ENCODE peak calls at places on chromosomes 1 and 21, in four cellular contexts. One of them, this sample, is unnamed.
A peak's percentile ranks its signal among the peaks of the same experiment; 100 is the strongest.

GRCh38 chr1:186374313-186375151 is 521 bp downstream of the TPR start:
- DNase-seq in GM12878: peak; percentile 19
- DNase-seq in transverse colon: peak; percentile 34
- DNase-seq in HCT116: peak; percentile 40
- DNase-seq in this sample: no peak

GRCh38 chr21:15826147-15826780 is 96.5 kb downstream of the USP25 start:
- DNase-seq in GM12878: peak; percentile 11
- DNase-seq in transverse colon: peak; percentile 26
- DNase-seq in HCT116: peak; percentile 51
- DNase-seq in this sample: no peak

GRCh38 chr21:34703566-34703965 is 34.8 kb downstream of the CLIC6 start:
- DNase-seq in GM12878: no peak
- DNase-seq in transverse colon: no peak
- DNase-seq in HCT116: no peak
- DNase-seq in this sample: no peak

GRCh38 chr1:156102634-156103511 is 11.6 kb upstream of the LMNA start:
- DNase-seq in GM12878: no peak
- DNase-seq in transverse colon: no peak
- DNase-seq in HCT116: no peak
- DNase-seq in this sample: no peak

GRCh38 chr1:43831866-43832654 is 101.5 kb upstream of the ARTN start:
- DNase-seq in GM12878: peak; percentile 82
- DNase-seq in transverse colon: no peak
- DNase-seq in HCT116: no peak
- DNase-seq in this sample: no peak

GRCh38 chr1:162632743-162633326 is 571 bp downstream of the DDR2 start:
- DNase-seq in GM12878: no peak
- DNase-seq in transverse colon: no peak
- DNase-seq in HCT116: no peak
- DNase-seq in this sample: no peak

GRCh38 chr21:32389337-32390015 is 3.3 kb downstream of the URB1 start:
- DNase-seq in GM12878: no peak
- DNase-seq in transverse colon: no peak
- DNase-seq in HCT116: no peak
- DNase-seq in this sample: no peak

GRCh38 chr1:118461154-118461553 is 276.1 kb upstream of the SPAG17 start:
- DNase-seq in GM12878: no peak
- DNase-seq in transverse colon: no peak
- DNase-seq in HCT116: no peak
- DNase-seq in this sample: no peak

GRCh38 chr1:150065184-150065871 is 2.2 kb upstream of the VPS45 start:
- DNase-seq in GM12878: no peak
- DNase-seq in transverse colon: no peak
- DNase-seq in HCT116: peak; percentile 13
- DNase-seq in this sample: no peak

GRCh38 chr1:214296860-214297699 is 16.1 kb downstream of the SMYD2 start:
- DNase-seq in GM12878: no peak
- DNase-seq in transverse colon: no peak
- DNase-seq in HCT116: no peak
- DNase-seq in this sample: no peak

GRCh38 chr1:41578712-41579335 is 94.3 kb upstream of the EDN2 start:
- DNase-seq in GM12878: no peak
- DNase-seq in transverse colon: no peak
- DNase-seq in HCT116: no peak
- DNase-seq in this sample: no peak

GRCh38 chr1:209652873-209653401 is 712 bp upstream of the LAMB3 start:
- DNase-seq in GM12878: no peak
- DNase-seq in transverse colon: peak; percentile 93
- DNase-seq in HCT116: peak; percentile 98
- DNase-seq in this sample: no peak

GRCh38 chr1:95650631-95651030 is 416.6 kb downstream of the RWDD3 start:
- DNase-seq in GM12878: no peak
- DNase-seq in transverse colon: no peak
- DNase-seq in HCT116: no peak
- DNase-seq in this sample: no peak

GRCh38 chr21:29190920-29191319 is 60.5 kb downstream of the MAP3K7CL start:
- DNase-seq in GM12878: no peak
- DNase-seq in transverse colon: no peak
- DNase-seq in HCT116: no peak
- DNase-seq in this sample: no peak

GRCh38 chr1:12480748-12481362 is 137.2 kb downstream of the DHRS3 start:
- DNase-seq in GM12878: no peak
- DNase-seq in transverse colon: peak; percentile 69
- DNase-seq in HCT116: peak; percentile 85
- DNase-seq in this sample: no peak

GRCh38 chr1:57845041-57845440 is 421.2 kb upstream of the DAB1 start:
- DNase-seq in GM12878: no peak
- DNase-seq in transverse colon: no peak
- DNase-seq in HCT116: no peak
- DNase-seq in this sample: no peak

GRCh38 chr1:227043755-227044154 is 103.7 kb downstream of the COQ8A start:
- DNase-seq in GM12878: no peak
- DNase-seq in transverse colon: no peak
- DNase-seq in HCT116: no peak
- DNase-seq in this sample: no peak

GRCh38 chr1:169143351-169143750 is 36.9 kb downstream of the ATP1B1 start:
- DNase-seq in GM12878: no peak
- DNase-seq in transverse colon: no peak
- DNase-seq in HCT116: no peak
- DNase-seq in this sample: no peak

GRCh38 chr1:118898702-118899101 is 89.4 kb downstream of the TBX15 start:
- DNase-seq in GM12878: no peak
- DNase-seq in transverse colon: no peak
- DNase-seq in HCT116: no peak
- DNase-seq in this sample: no peak

GRCh38 chr1:195745170-195746009 is 862.9 kb downstream of the KCNT2 start:
- DNase-seq in GM12878: no peak
- DNase-seq in transverse colon: no peak
- DNase-seq in HCT116: no peak
- DNase-seq in this sample: no peak

GRCh38 chr1:235006816-235007215 is 121.8 kb downstream of the TOMM20 start:
- DNase-seq in GM12878: no peak
- DNase-seq in transverse colon: no peak
- DNase-seq in HCT116: no peak
- DNase-seq in this sample: no peak

GRCh38 chr1:216670118-216670870 is 52.9 kb downstream of the ESRRG start:
- DNase-seq in GM12878: no peak
- DNase-seq in transverse colon: no peak
- DNase-seq in HCT116: no peak
- DNase-seq in this sample: no peak

GRCh38 chr1:156767879-156768608 is 709 bp downstream of the PRCC start:
- DNase-seq in GM12878: no peak
- DNase-seq in transverse colon: peak; percentile 26
- DNase-seq in HCT116: no peak
- DNase-seq in this sample: no peak

GRCh38 chr1:109963864-109964263 is 20.7 kb upstream of the AHCYL1 start:
- DNase-seq in GM12878: no peak
- DNase-seq in transverse colon: no peak
- DNase-seq in HCT116: no peak
- DNase-seq in this sample: no peak

GRCh38 chr1:62434612-62434994 is 2.2 kb upstream of the USP1 start:
- DNase-seq in GM12878: no peak
- DNase-seq in transverse colon: no peak
- DNase-seq in HCT116: no peak
- DNase-seq in this sample: no peak

GRCh38 chr1:2980849-2981248 is 40.4 kb upstream of the ACTRT2 start:
- DNase-seq in GM12878: no peak
- DNase-seq in transverse colon: no peak
- DNase-seq in HCT116: no peak
- DNase-seq in this sample: no peak

GRCh38 chr1:85934531-85934930 is 222.0 kb downstream of the COL24A1 start:
- DNase-seq in GM12878: no peak
- DNase-seq in transverse colon: no peak
- DNase-seq in HCT116: no peak
- DNase-seq in this sample: no peak

GRCh38 chr1:248926401-248927182 is 20.6 kb downstream of the PGBD2 start:
- DNase-seq in GM12878: no peak
- DNase-seq in transverse colon: no peak
- DNase-seq in HCT116: no peak
- DNase-seq in this sample: no peak

GRCh38 chr1:205375816-205376545 is 19.3 kb upstream of the KLHDC8A start:
- DNase-seq in GM12878: no peak
- DNase-seq in transverse colon: peak; percentile 34
- DNase-seq in HCT116: peak; percentile 16
- DNase-seq in this sample: no peak

GRCh38 chr1:22530701-22531100 is 32.6 kb upstream of the EPHA8 start:
- DNase-seq in GM12878: no peak
- DNase-seq in transverse colon: no peak
- DNase-seq in HCT116: no peak
- DNase-seq in this sample: no peak

GRCh38 chr1:31699341-31699891 is 4.4 kb downstream of the COL16A1 start:
- DNase-seq in GM12878: peak; percentile 61
- DNase-seq in transverse colon: no peak
- DNase-seq in HCT116: no peak
- DNase-seq in this sample: peak; percentile 65

GRCh38 chr1:5480306-5480705 is 511.9 kb downstream of the NPHP4 start:
- DNase-seq in GM12878: no peak
- DNase-seq in transverse colon: no peak
- DNase-seq in HCT116: no peak
- DNase-seq in this sample: no peak

GRCh38 chr21:31566061-31566460 is 93.4 kb upstream of the SOD1 start:
- DNase-seq in GM12878: no peak
- DNase-seq in transverse colon: no peak
- DNase-seq in HCT116: no peak
- DNase-seq in this sample: no peak

GRCh38 chr1:247336390-247336789 is 4.7 kb upstream of the ZNF496 start:
- DNase-seq in GM12878: no peak
- DNase-seq in transverse colon: no peak
- DNase-seq in HCT116: no peak
- DNase-seq in this sample: no peak
- TF ChIP-seq POLR2A in GM12878: no peak
- TF ChIP-seq POLR2A in transverse colon: no peak
- TF ChIP-seq POLR2A in HCT116: no peak
- TF ChIP-seq POLR2A in this sample: no peak

DNA sequence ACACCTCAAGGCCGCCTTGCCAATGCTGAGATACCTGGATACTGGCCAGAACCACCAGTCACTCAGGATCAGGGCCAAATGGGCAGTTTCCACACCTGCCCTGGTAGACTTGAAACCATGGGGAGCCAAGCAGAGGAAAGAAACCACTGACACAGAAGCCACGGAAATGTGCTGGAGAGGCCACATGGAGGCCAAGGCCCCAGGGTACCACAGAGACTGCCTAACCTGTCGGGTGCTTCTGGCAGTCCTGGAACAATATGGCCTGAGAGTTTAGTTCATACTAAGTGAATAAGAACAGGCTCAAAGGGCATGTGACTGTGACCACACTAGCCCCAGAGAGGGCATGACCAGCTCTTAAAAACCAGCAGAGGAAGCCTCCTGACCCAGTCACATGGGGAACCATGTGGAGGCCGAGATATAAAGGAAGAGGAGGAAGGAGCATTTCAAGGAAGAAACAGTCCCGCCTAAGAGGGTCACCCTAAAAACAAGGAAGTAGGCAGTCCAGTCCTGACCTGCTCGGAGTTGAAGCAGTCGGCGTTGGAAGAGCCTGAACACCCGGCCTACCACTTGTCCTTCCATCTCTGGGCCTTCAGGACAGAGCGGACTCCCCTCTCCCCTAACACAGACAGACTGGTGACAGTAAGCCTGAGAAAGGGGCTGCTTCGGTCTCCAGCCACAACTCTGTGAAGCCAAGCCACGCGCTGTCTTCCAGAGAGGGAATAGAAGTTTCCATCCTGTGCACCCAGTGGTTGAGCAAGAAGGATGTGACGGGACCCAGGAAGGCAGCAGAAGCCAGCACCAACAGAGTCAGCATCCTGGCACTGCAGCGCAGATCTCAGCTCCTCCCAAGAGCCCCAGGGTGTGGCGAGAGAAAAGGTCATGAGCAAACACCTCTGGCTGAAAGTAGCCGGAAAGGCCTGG is at the start of gene DENND2D:
- DNase-seq in GM12878: peak; percentile 92
- DNase-seq in transverse colon: peak; percentile 71
- DNase-seq in HCT116: no peak
- DNase-seq in this sample: no peak
- TF ChIP-seq POLR2AphosphoS5 in GM12878: peak; percentile 98
- TF ChIP-seq POLR2AphosphoS5 in transverse colon: peak; percentile 75
- TF ChIP-seq POLR2AphosphoS5 in HCT116: no peak
- TF ChIP-seq POLR2AphosphoS5 in this sample: no peak

GRCh38 chr1:13794231-13795187 is 94.5 kb downstream of the PRDM2 start:
- DNase-seq in GM12878: no peak
- DNase-seq in transverse colon: no peak
- DNase-seq in HCT116: no peak
- DNase-seq in this sample: no peak
- TF ChIP-seq POLR2A in GM12878: no peak
- TF ChIP-seq POLR2A in transverse colon: no peak
- TF ChIP-seq POLR2A in HCT116: no peak
- TF ChIP-seq POLR2A in this sample: no peak

DNA sequence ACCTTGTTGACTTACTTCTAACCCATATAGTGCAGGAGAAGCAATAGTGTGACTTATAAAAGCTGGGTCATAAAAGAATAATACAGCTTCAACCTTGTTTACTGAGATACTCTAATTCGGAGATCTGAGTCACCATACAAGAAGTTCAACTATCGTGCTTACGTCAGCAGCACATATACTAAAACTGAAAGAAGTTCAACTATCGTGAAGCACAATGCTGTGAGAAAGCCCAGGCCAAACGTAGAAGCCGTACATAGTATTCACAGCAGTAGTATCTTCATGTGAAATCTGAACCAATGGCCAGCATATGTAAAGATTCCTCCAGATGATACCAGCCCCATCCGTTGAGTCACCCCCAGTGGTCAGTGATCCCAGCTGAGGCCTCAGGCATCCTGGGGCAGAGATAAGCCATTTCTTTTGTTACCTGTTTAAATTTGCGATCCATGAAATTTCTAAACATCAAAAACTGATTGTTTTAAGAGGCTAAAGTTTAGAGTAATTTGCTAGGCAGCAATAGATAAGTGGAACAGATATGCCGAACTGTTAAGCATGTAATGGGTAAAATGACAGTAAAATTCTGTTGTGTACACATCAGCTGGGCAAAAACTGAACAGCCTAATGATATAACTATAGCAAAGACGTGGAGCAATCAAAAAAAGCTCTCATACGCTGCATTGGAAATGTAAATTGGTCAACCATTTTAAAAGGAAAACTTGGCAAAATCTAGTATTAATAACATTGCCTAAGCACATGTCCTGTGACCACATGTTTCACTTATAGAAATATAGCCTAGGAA is 53.9 kb upstream of the SAMD13 start:
- DNase-seq in GM12878: no peak
- DNase-seq in transverse colon: peak; percentile 68
- DNase-seq in HCT116: peak; percentile 93
- DNase-seq in this sample: no peak
- TF ChIP-seq POLR2AphosphoS5 in GM12878: no peak
- TF ChIP-seq POLR2AphosphoS5 in transverse colon: peak; percentile 86
- TF ChIP-seq POLR2AphosphoS5 in HCT116: peak; percentile 59
- TF ChIP-seq POLR2AphosphoS5 in this sample: no peak

This sample was measured in GM12891.